ENCODE peak calls at places on chromosome 13, in seven cellular contexts. Y is H9, K is H1, P is neuronal stem cell, T is trophoblast cell, H is mesendoderm, L is mesenchymal stem cell. N is an unnamed sample.

GRCh38 chr13:60435762-60436374 is 38.8 kb downstream of the TDRD3 start:
- DNase-seq in Y (no peak), K (no peak), P (no peak), T (no peak), H (no peak), L (no peak), N (no peak)

GRCh38 chr13:20412761-20413355 is 112.8 kb downstream of the CRYL1 start:
- DNase-seq in Y (peak), K (no peak), P (no peak), T (peak), H (peak), L (peak), N (peak)

GRCh38 chr13:32846556-32846955 is 169.7 kb upstream of the KL start:
- DNase-seq in Y (peak), K (peak), P (no peak), T (no peak), H (peak), L (no peak), N (no peak)

GRCh38 chr13:81283561-81283960 is 942.6 kb upstream of the SPRY2 start:
- DNase-seq in Y (no peak), K (no peak), P (no peak), T (no peak), H (no peak), L (no peak), N (no peak)

GRCh38 chr13:98240974-98241373 is 63.9 kb upstream of the RNF113B start:
- DNase-seq in Y (no peak), K (no peak), P (no peak), T (no peak), H (no peak), L (no peak), N (no peak)

GRCh38 chr13:77554079-77554478 is 18.6 kb downstream of the SCEL start:
- DNase-seq in Y (no peak), K (no peak), P (no peak), T (no peak), H (no peak), L (no peak), N (no peak)

GRCh38 chr13:73835138-73835721 is 299.0 kb downstream of the KLF12 start:
- DNase-seq in Y (no peak), K (no peak), P (peak), T (peak), H (peak), L (peak), N (peak)

GRCh38 chr13:31556376-31556775 is 182.9 kb upstream of the RXFP2 start:
- DNase-seq in Y (no peak), K (no peak), P (no peak), T (no peak), H (peak), L (peak), N (peak)

GRCh38 chr13:109698779-109699178 is 87.6 kb downstream of the IRS2 start:
- DNase-seq in Y (no peak), K (no peak), P (no peak), T (no peak), H (no peak), L (peak), N (peak)

GRCh38 chr13:73729046-73729445 is 405.2 kb downstream of the KLF12 start:
- DNase-seq in Y (no peak), K (no peak), P (no peak), T (no peak), H (no peak), L (no peak), N (no peak)

GRCh38 chr13:30047154-30047874 is 196.9 kb upstream of the UBL3 start:
- DNase-seq in Y (no peak), K (peak), P (no peak), T (no peak), H (no peak), L (no peak), N (peak)

DNA sequence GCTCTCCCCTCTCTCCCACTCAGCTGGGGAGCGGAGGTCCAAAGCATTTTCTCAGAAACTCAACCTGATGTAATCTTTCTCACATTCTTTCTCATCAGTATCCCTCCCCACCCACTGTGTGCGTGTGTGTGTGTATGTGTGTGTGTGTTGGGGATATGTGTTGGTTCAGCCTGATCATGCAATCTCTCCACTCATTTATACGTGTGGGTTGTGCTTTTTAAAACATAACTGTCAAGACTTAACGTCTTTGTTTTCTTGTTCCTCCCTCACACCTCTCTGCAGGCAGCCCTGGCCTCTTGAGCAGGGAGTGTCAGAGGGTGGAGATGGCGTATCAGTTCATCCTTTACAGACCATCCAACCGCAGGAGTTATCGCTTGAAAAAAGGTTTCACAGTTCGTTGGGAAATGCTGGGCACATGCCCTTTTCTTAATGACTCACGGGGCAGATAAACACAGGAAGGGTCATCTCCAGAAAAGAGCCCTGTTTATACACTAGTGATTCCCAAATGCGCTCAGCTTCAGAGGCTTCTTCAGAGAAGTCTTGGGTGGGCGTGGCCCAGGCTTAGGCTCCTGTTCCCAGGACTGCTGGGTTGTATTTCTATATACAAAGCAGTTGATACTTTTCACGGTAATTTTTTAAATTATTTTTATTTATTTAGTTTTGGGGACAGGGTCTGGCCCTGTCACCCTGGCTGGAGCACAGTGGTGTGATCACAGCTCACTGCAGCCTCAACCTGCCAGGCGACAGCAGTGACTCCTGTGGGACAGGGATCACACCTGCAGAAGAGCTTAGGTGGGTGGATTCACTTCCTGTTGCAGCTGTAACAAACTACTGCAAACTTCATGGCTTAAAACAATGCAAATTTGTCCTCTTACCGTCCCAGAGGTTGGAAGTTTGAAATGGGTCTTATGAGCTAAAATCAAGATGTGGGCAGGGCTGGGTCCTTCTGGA is 60.3 kb downstream of the CCDC70 start:
- DNase-seq in Y (peak), K (no peak), P (no peak), T (no peak), H (peak), L (peak), N (peak)
- H2BK120ac ChIP-seq in Y (no peak), K (no peak), P (no peak), T (no peak), H (no peak), L (no peak), N (no peak)

GRCh38 chr13:26326562-26326961 is 72.6 kb downstream of the CDK8 start:
- DNase-seq in Y (no peak), K (no peak), P (no peak), T (no peak), H (no peak), L (no peak), N (no peak)
- H2BK120ac ChIP-seq in Y (no peak), K (no peak), P (no peak), T (no peak), H (no peak), L (no peak), N (no peak)

DNA sequence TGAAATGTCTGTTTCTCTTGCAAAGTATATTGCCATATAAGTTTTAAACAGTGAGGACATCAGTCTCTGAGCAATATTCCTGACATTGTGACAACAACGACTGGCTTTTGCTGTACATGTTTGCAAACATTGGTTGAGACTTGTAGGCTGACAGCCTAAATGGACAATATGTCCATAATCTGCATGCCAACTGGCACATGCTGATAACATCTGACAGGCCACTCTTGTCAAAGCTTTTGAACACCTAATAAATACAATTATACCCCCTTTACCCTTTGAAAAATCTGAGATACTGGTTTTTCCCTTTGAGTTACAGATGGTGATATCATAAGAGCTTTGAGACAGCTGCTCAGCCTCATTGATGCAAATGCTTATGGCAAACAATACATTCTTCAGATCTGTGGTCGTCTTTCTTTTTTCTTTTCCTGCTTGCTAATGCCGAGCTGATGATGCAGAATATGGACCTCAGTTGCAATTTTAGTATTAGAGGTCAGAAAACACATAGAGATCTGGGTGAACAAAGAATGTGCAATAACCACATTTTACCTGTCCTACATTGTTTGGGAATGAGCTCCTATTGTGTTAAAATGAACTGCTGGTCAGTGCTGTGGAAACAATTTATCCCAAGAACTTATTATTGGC is 114.9 kb downstream of the RFC3 start:
- DNase-seq in Y (no peak), K (no peak), P (no peak), T (peak), H (no peak), L (no peak), N (peak)
- H2BK120ac ChIP-seq in Y (no peak), K (no peak), P (no peak), T (no peak), H (no peak), L (no peak), N (no peak)

GRCh38 chr13:66578305-66578704 is 651.8 kb downstream of the PCDH9 start:
- DNase-seq in Y (no peak), K (no peak), P (no peak), T (no peak), H (no peak), L (no peak), N (peak)
- H2BK120ac ChIP-seq in Y (no peak), K (no peak), P (no peak), T (no peak), H (no peak), L (no peak), N (no peak)

GRCh38 chr13:40793339-40793738 is 3.9 kb downstream of the SLC25A15 start:
- DNase-seq in Y (no peak), K (no peak), P (no peak), T (peak), H (no peak), L (no peak), N (no peak)

GRCh38 chr13:40796649-40797048 is 7.2 kb downstream of the SLC25A15 start:
- DNase-seq in Y (no peak), K (no peak), P (no peak), T (peak), H (no peak), L (no peak), N (no peak)

GRCh38 chr13:40792284-40793051 is 3.1 kb downstream of the SLC25A15 start:
- DNase-seq in Y (peak), K (no peak), P (no peak), T (no peak), H (no peak), L (no peak), N (no peak)

GRCh38 chr13:40798380-40798779 is 9.0 kb downstream of the SLC25A15 start:
- DNase-seq in Y (no peak), K (no peak), P (no peak), T (no peak), H (no peak), L (no peak), N (no peak)

GRCh38 chr13:40794414-40795368 is 5.3 kb downstream of the SLC25A15 start:
- DNase-seq in Y (no peak), K (no peak), P (no peak), T (peak), H (no peak), L (no peak), N (no peak)
- H2BK120ac ChIP-seq in Y (no peak), K (no peak), P (no peak), T (no peak), H (no peak), L (no peak), N (no peak)

DNA sequence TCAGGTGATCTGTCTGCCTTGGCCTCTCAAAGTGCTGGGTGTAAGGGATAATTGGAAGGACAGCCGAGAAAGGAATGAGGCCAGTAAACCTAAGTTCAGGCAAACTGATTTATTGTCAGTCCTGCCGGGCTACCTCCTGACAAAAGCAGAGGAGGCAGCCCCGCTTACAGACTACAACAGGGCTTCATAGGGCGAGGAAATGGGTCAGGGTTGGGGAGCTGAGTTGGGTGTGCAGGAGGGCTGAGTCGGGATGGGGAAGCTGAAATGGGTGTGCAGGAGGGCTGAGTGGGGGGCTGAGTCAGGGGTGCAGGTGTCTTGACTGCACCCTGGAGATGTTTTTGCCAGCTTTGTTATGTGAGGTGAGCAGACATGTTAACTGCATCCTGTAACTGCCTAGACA is 210.2 kb downstream of the SLITRK6 start:
- DNase-seq in Y (no peak), K (no peak), P (no peak), T (no peak), H (no peak), L (no peak), N (no peak)
- H2BK120ac ChIP-seq in Y (no peak), K (no peak), P (no peak), T (peak), H (no peak), L (no peak), N (no peak)

GRCh38 chr13:94601446-94602431 is at the start of gene GPR180:
- DNase-seq in Y (peak), K (peak), P (peak), T (peak), H (peak), L (peak), N (peak)
- H2BK120ac ChIP-seq in Y (no peak), K (no peak), P (no peak), T (peak), H (no peak), L (peak), N (peak)

GRCh38 chr13:71034018-71034417 is 833.0 kb downstream of the DACH1 start:
- DNase-seq in Y (no peak), K (no peak), P (no peak), T (no peak), H (no peak), L (no peak), N (no peak)

GRCh38 chr13:71033026-71033425 is 834.0 kb downstream of the DACH1 start:
- DNase-seq in Y (no peak), K (no peak), P (no peak), T (peak), H (no peak), L (no peak), N (no peak)

GRCh38 chr13:71028884-71029283 is 838.1 kb downstream of the DACH1 start:
- DNase-seq in Y (no peak), K (no peak), P (no peak), T (no peak), H (no peak), L (no peak), N (no peak)

DNA sequence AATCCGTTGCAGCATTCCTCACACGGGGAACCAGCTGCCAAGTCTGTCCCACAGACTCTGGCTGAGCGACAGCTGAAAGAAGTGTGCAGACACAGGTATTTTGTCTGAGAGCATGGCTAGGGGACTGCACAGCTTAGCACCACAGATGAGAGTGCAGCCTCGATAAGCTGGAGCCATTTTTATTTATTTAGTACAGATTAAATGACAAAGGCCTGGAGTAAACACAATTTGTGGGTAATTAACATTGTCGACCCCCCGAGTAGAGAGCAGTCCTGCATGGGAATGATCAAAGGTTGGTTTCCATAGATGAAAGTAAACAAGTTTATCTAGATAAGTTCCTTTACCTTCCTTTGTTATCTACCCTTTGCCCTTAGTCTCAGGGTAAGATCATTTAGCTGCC is 836.2 kb downstream of the DACH1 start:
- DNase-seq in Y (no peak), K (no peak), P (no peak), T (peak), H (peak), L (no peak), N (no peak)
- H2BK120ac ChIP-seq in Y (no peak), K (no peak), P (no peak), T (no peak), H (no peak), L (no peak), N (no peak)

N was measured in IMR-90.